ENCODE peak calls at places on chromosomes 11 and 22, in five cellular contexts. O, I, Y, V and B are unnamed samples.

GRCh38 chr11:64971421-64972233 is at the start of gene MAJIN:
- DNase-seq in O (no peak), I (no peak), Y (peak; percentile 83), V (peak; percentile 93), B (no peak)

GRCh38 chr11:83951521-83951920 is 665.4 kb upstream of the CCDC90B start:
- DNase-seq in O (no peak), I (no peak), Y (no peak), V (no peak), B (no peak)

GRCh38 chr22:49962751-49963646 is 2.4 kb downstream of the PIM3 start:
- DNase-seq in O (no peak), I (no peak), Y (no peak), V (peak; percentile 37), B (peak; percentile 40)

GRCh38 chr11:71078482-71078881 is 173.9 kb downstream of the SHANK2 start:
- DNase-seq in O (no peak), I (peak; percentile 18), Y (no peak), V (no peak), B (no peak)

GRCh38 chr22:31230871-31231621 is 18.9 kb downstream of the LIMK2 start:
- DNase-seq in O (peak; percentile 53), I (no peak), Y (no peak), V (peak; percentile 58), B (peak; percentile 51)

GRCh38 chr22:23431337-23432072 is 148.6 kb downstream of the IGLL1 start:
- DNase-seq in O (no peak), I (no peak), Y (no peak), V (no peak), B (no peak)

GRCh38 chr22:40036591-40037225 is 42.0 kb downstream of the FAM83F start:
- DNase-seq in O (peak; percentile 61), I (peak; percentile 62), Y (no peak), V (peak; percentile 54), B (no peak)

GRCh38 chr11:57432714-57433163 is 5.8 kb upstream of the SLC43A3 start:
- DNase-seq in O (peak; percentile 87), I (no peak), Y (no peak), V (no peak), B (no peak)

GRCh38 chr11:11379661-11380060 is 26.6 kb upstream of the CSNK2A3 start:
- DNase-seq in O (no peak), I (no peak), Y (no peak), V (no peak), B (no peak)

GRCh38 chr11:76279038-76279437 is 72.7 kb upstream of the WNT11 start:
- DNase-seq in O (no peak), I (no peak), Y (no peak), V (no peak), B (no peak)

GRCh38 chr22:20937031-20937793 is 20.0 kb downstream of the CRKL start:
- DNase-seq in O (no peak), I (no peak), Y (no peak), V (no peak), B (no peak)

GRCh38 chr22:50399751-50400331 is 56.7 kb downstream of the PPP6R2 start:
- DNase-seq in O (peak; percentile 6), I (peak; percentile 3), Y (no peak), V (peak; percentile 39), B (no peak)

GRCh38 chr11:36540998-36541397 is 26.8 kb upstream of the RAG1 start:
- DNase-seq in O (peak; percentile 55), I (peak; percentile 38), Y (no peak), V (no peak), B (no peak)

GRCh38 chr11:76335827-76336226 is 45.1 kb downstream of the THAP12 start:
- DNase-seq in O (no peak), I (no peak), Y (peak; percentile 28), V (no peak), B (no peak)

GRCh38 chr11:87743002-87743401 is 432.2 kb downstream of the RAB38 start:
- DNase-seq in O (no peak), I (no peak), Y (no peak), V (no peak), B (no peak)

GRCh38 chr22:46835288-46835687 is 72.8 kb downstream of the TBC1D22A start:
- DNase-seq in O (no peak), I (no peak), Y (no peak), V (no peak), B (no peak)

GRCh38 chr11:114159802-114160588 is 100.5 kb downstream of the ZBTB16 start:
- DNase-seq in O (peak; percentile 87), I (peak; percentile 68), Y (peak; percentile 100), V (peak; percentile 98), B (peak; percentile 96)

GRCh38 chr22:47395481-47395880 is 633.0 kb downstream of the TBC1D22A start:
- DNase-seq in O (no peak), I (no peak), Y (no peak), V (no peak), B (no peak)

GRCh38 chr11:38648597-38648996 is 2050.6 kb upstream of the RAG2 start:
- DNase-seq in O (no peak), I (no peak), Y (no peak), V (no peak), B (no peak)

GRCh38 chr22:33781396-33781795 is 138.9 kb downstream of the LARGE1 start:
- DNase-seq in O (no peak), I (no peak), Y (no peak), V (no peak), B (no peak)

GRCh38 chr11:20243974-20244373 is 83.7 kb upstream of the DBX1 start:
- DNase-seq in O (no peak), I (no peak), Y (no peak), V (no peak), B (no peak)

GRCh38 chr11:70278994-70279393 is 8.5 kb downstream of the PPFIA1 start:
- DNase-seq in O (no peak), I (no peak), Y (no peak), V (no peak), B (no peak)

GRCh38 chr22:39490135-39490798 is 11.8 kb upstream of the MIEF1 start:
- DNase-seq in O (peak; percentile 57), I (peak; percentile 79), Y (peak; percentile 91), V (peak; percentile 76), B (no peak)

GRCh38 chr11:97937501-97937900 is 1083.2 kb upstream of the CNTN5 start:
- DNase-seq in O (peak; percentile 66), I (no peak), Y (no peak), V (no peak), B (no peak)

GRCh38 chr11:72058416-72059034 is 21.8 kb downstream of the NUMA1 start:
- DNase-seq in O (peak; percentile 76), I (no peak), Y (no peak), V (no peak), B (no peak)

GRCh38 chr11:16782226-16782919 is 43.9 kb downstream of the C11orf58 start:
- DNase-seq in O (no peak), I (no peak), Y (no peak), V (no peak), B (no peak)

GRCh38 chr22:37472418-37473006 is 13.7 kb downstream of the MFNG start:
- DNase-seq in O (no peak), I (no peak), Y (no peak), V (peak; percentile 61), B (no peak)

GRCh38 chr11:116507016-116507415 is 265.8 kb downstream of the BUD13 start:
- DNase-seq in O (no peak), I (no peak), Y (no peak), V (no peak), B (peak; percentile 17)
- TF ChIP-seq CTCF in O (no peak), I (no peak), Y (no peak), V (no peak), B (no peak)

DNA sequence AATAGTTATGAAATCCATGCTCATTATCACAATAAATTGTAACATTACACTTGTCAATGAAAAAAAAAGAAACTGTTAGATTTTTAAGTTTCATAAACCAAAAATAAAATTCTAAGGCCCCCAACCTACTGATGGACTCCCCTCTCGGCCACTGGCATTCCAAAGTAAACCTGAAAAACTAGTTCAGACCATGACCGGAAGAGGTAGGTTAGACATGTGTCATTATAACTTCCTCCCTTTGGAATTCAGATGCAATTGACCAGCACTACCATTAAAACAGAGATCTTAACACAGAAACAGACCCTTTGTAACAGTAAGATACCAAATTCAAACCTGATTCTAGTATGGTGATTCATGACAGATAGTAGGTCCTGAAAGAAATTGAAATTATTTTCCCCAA is 12.9 kb downstream of the OR10A6 start:
- DNase-seq in O (no peak), I (no peak), Y (no peak), V (no peak), B (no peak)
- TF ChIP-seq CTCF in O (no peak), I (no peak), Y (no peak), V (no peak), B (no peak)

DNA sequence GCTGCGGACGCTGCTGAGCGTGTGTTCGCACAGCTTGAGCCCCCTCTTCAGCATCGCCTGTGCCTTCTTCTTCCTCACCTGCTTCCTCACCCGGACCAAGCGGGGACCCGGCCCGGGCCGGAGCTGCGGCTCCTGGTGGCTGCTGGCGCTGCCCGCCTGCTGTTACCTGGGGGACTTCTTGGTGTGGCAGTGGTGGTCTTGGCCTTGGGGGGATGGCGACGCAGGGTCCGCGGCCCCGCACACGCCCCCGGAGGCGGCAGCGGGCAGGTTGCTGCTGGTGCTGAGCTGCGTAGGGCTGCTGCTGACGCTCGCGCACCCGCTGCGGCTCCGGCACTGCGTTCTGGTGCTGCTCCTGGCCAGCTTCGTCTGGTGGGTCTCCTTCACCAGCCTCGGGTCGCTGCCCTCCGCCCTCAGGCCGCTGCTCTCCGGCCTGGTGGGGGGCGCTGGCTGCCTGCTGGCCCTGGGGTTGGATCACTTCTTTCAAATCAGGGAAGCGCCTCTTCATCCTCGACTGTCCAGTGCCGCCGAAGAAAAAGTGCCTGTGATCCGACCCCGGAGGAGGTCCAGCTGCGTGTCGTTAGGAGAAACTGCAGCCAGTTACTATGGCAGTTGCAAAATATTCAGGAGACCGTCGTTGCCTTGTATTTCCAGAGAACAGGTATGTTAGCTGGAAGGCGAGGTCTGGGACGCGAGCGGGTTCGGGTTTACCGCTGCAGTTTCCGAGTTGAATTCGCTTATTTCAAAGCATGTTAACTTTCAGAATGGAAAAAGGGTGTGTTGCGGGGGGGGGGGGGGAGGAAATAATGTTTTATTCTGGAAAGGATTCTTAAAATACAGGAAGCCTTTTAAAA is 1.0 kb downstream of the PDE3B start:
- DNase-seq in O (no peak), I (peak; percentile 12), Y (no peak), V (peak; percentile 60), B (peak; percentile 21)
- TF ChIP-seq CTCF in O (no peak), I (no peak), Y (no peak), V (peak; percentile 18), B (no peak)

DNA sequence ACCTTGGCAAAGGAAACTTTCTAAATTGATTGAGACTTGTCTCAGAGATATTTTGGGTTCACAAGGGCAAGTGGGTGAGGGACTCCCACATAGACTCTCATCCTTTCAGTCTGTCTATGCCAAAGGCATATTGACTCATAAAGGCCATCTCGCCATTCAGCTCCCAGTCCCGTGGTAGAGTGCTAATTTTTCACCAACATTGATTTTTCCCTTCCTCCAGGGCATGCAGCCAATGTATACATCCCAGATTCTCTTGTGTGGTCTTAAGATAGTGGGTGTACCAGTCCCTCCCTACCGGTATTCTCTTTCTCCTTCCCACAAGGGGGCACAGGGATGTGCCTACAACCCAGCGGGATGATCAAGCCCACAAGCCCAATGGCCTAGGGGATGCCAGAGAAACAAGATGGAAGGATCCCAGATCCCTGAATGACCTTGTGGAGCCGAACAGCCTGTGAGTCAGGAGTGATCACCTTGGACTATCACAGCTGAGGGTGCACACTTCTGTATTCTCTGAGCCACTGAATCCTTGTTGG is 8.0 kb downstream of the C11orf96 start:
- DNase-seq in O (no peak), I (no peak), Y (no peak), V (no peak), B (no peak)
- TF ChIP-seq CTCF in O (no peak), I (no peak), Y (no peak), V (no peak), B (no peak)

GRCh38 chr11:79055866-79056632 is 384.8 kb downstream of the TENM4 start:
- DNase-seq in O (peak; percentile 61), I (no peak), Y (no peak), V (no peak), B (no peak)
- TF ChIP-seq CTCF in O (peak; percentile 49), I (no peak), Y (no peak), V (no peak), B (no peak)